ENCODE peak calls at places on chromosomes 2 and 18, in four cellular contexts. K, Y, Z and I are unnamed samples.

GRCh38 chr2:69817739-69818494 is 11.5 kb upstream of the GMCL1 start:
- DNase-seq in Z (no peak), Y (no peak), K (no peak), I (no peak)

GRCh38 chr2:202718614-202719013 is 83.8 kb downstream of the FAM117B start:
- DNase-seq in Y (no peak), Z (no peak), K (peak), I (no peak)

GRCh38 chr18:31439807-31440325 is 7.7 kb upstream of the DSG3 start:
- DNase-seq in K (no peak), Y (no peak), Z (no peak), I (no peak)

GRCh38 chr2:171652411-171652775 is 34.9 kb upstream of the DYNC1I2 start:
- DNase-seq in K (no peak), Y (no peak), Z (no peak), I (no peak)

GRCh38 chr2:142031656-142032055 is 99.2 kb downstream of the LRP1B start:
- DNase-seq in Y (no peak), K (no peak), Z (no peak), I (no peak)

GRCh38 chr2:43737097-43737854 is 36.6 kb upstream of the DYNC2LI1 start:
- DNase-seq in Y (no peak), K (peak), Z (no peak), I (no peak)

GRCh38 chr2:221370076-221370941 is 201.8 kb downstream of the EPHA4 start:
- DNase-seq in Z (peak), Y (no peak), K (no peak), I (no peak)

GRCh38 chr2:197294260-197294659 is 16.3 kb downstream of the ANKRD44 start:
- DNase-seq in Z (no peak), K (no peak), Y (peak), I (no peak)

GRCh38 chr18:28382215-28382879 is 205.4 kb upstream of the CDH2 start:
- DNase-seq in Z (no peak), Y (no peak), K (no peak), I (no peak)

GRCh38 chr2:47664817-47665216 is 118.1 kb upstream of the MSH6 start:
- DNase-seq in Y (peak), K (peak), Z (no peak), I (no peak)

GRCh38 chr18:70376914-70377258 is 88.0 kb downstream of the SOCS6 start:
- DNase-seq in K (peak), Y (no peak), Z (no peak), I (no peak)

GRCh38 chr2:172655091-172655837 is 80.4 kb upstream of the RAPGEF4 start:
- DNase-seq in Z (no peak), K (no peak), Y (no peak), I (no peak)

GRCh38 chr2:187544371-187545080 is 9.7 kb downstream of the TFPI start:
- DNase-seq in Z (no peak), Y (no peak), K (peak), I (no peak)

GRCh38 chr2:168116448-168116847 is 130.9 kb downstream of the STK39 start:
- DNase-seq in Y (no peak), Z (no peak), K (peak), I (no peak)

GRCh38 chr2:160213511-160213910 is 13.4 kb upstream of the ITGB6 start:
- DNase-seq in Z (no peak), K (no peak), Y (no peak), I (no peak)

GRCh38 chr2:72011356-72011661 is 136.4 kb downstream of the CYP26B1 start:
- DNase-seq in Y (no peak), K (no peak), Z (no peak), I (no peak)

GRCh38 chr2:32627441-32627900 is 379 bp upstream of the TTC27 start:
- DNase-seq in K (peak), Y (peak), Z (no peak), I (no peak)

GRCh38 chr2:167294775-167295140 is 406.5 kb downstream of the XIRP2 start:
- DNase-seq in Y (no peak), K (no peak), Z (no peak), I (no peak)

GRCh38 chr2:174546519-174547506 is 50.8 kb downstream of the WIPF1 start:
- DNase-seq in Z (no peak), Y (peak), K (peak), I (no peak)

GRCh38 chr18:36176739-36177138 is 10.6 kb upstream of the MOCOS start:
- DNase-seq in Y (no peak), K (no peak), Z (no peak), I (no peak)

GRCh38 chr2:140454717-140455116 is 1674.5 kb upstream of the NXPH2 start:
- DNase-seq in Z (no peak), Y (no peak), K (peak), I (no peak)

GRCh38 chr2:42368817-42369550 is 8.0 kb upstream of the COX7A2L start:
- DNase-seq in K (no peak), Y (no peak), Z (no peak), I (no peak)

GRCh38 chr2:73285162-73285739 is 973 bp upstream of the FBXO41 start:
- DNase-seq in Z (no peak), Y (peak), K (no peak), I (no peak)

GRCh38 chr18:28684746-28685145 is 507.8 kb upstream of the CDH2 start:
- DNase-seq in Y (no peak), K (no peak), Z (no peak), I (no peak)

GRCh38 chr2:46655551-46656436 is 176.4 kb downstream of the TMEM247 start:
- DNase-seq in K (no peak), Y (no peak), Z (no peak), I (no peak)

GRCh38 chr2:227774895-227775842 is 29.5 kb downstream of the SCYGR8 start:
- DNase-seq in K (no peak), Z (no peak), Y (no peak), I (no peak)